ENCODE peak calls at places on chromosomes 2 and 18, in six cellular contexts. L is heart right ventricle; H is SK-N-SH; M is CD8-positive, alpha-beta memory T cell; D is CD4-positive, CD25-positive, alpha-beta regulatory T cell; J is upper lobe of right lung. T is an unnamed sample. For H3K9me3, the result is how much of the 10 kb centered on the place peaks cover.

GRCh38 chr2:11336189-11336588 is 8.2 kb downstream of the ROCK2 start:
- DNase-seq in L (no peak), H (no peak), M (no peak), D (no peak), J (no peak), T (no peak)

GRCh38 chr2:113937501-113937900 is 47.6 kb downstream of the ACTR3 start:
- DNase-seq in L (no peak), H (no peak), M (no peak), D (no peak), J (no peak), T (no peak)

GRCh38 chr18:31424383-31424988 is 23.1 kb upstream of the DSG3 start:
- DNase-seq in L (no peak), H (peak), M (no peak), D (no peak), J (no peak), T (no peak)

GRCh38 chr2:1744446-1745170 is at the start of gene PXDN:
- DNase-seq in L (peak), H (peak), M (no peak), D (no peak), J (peak), T (no peak)

GRCh38 chr18:12328179-12328823 is 20.3 kb downstream of the TUBB6 start:
- DNase-seq in L (no peak), H (no peak), M (no peak), D (no peak), J (no peak), T (no peak)

GRCh38 chr2:10265328-10266132 is 37.2 kb upstream of the HPCAL1 start:
- DNase-seq in L (no peak), H (no peak), M (no peak), D (no peak), J (peak), T (no peak)

GRCh38 chr2:70391259-70391658 is 89.4 kb upstream of the FAM136A start:
- DNase-seq in L (no peak), H (no peak), M (no peak), D (no peak), J (no peak), T (no peak)

GRCh38 chr2:28287261-28287915 is 105.3 kb upstream of the FOSL2 start:
- DNase-seq in L (no peak), H (no peak), M (no peak), D (no peak), J (no peak), T (no peak)

GRCh38 chr2:157480182-157480961 is 36.5 kb upstream of the CYTIP start:
- DNase-seq in L (peak), H (no peak), M (no peak), D (no peak), J (peak), T (no peak)

GRCh38 chr2:240465268-240465764 is 29.9 kb downstream of the GPC1 start:
- DNase-seq in L (peak), H (no peak), M (no peak), D (no peak), J (no peak), T (no peak)

GRCh38 chr2:111678651-111679050 is 205.3 kb downstream of the ANAPC1 start:
- DNase-seq in L (no peak), H (no peak), M (no peak), D (no peak), J (no peak), T (no peak)

GRCh38 chr2:64808736-64809135 is 155.0 kb upstream of the SERTAD2 start:
- DNase-seq in L (no peak), H (no peak), M (no peak), D (no peak), J (no peak), T (no peak)

GRCh38 chr18:23587220-23587642 is 925 bp upstream of the NPC1 start:
- DNase-seq in L (no peak), H (no peak), M (no peak), D (no peak), J (no peak), T (no peak)

GRCh38 chr18:62672600-62672999 is 42.7 kb upstream of the PHLPP1 start:
- DNase-seq in L (no peak), H (no peak), M (no peak), D (no peak), J (no peak), T (no peak)

GRCh38 chr2:85277416-85278158 is 50.2 kb downstream of the TGOLN2 start:
- DNase-seq in L (peak), H (peak), M (no peak), D (no peak), J (no peak), T (no peak)

GRCh38 chr18:421236-422155 is 79.0 kb downstream of the COLEC12 start:
- DNase-seq in L (no peak), H (no peak), M (no peak), D (no peak), J (no peak), T (no peak)

GRCh38 chr2:219461669-219462068 is 27.0 kb downstream of the SPEG start:
- DNase-seq in L (no peak), H (no peak), M (no peak), D (no peak), J (no peak), T (no peak)

GRCh38 chr18:23878336-23878900 is 136.1 kb upstream of the TTC39C start:
- DNase-seq in L (no peak), H (no peak), M (no peak), D (no peak), J (no peak), T (no peak)

GRCh38 chr2:178287652-178288344 is 93.5 kb downstream of the OSBPL6 start:
- DNase-seq in L (no peak), H (no peak), M (no peak), D (no peak), J (no peak), T (no peak)

DNA sequence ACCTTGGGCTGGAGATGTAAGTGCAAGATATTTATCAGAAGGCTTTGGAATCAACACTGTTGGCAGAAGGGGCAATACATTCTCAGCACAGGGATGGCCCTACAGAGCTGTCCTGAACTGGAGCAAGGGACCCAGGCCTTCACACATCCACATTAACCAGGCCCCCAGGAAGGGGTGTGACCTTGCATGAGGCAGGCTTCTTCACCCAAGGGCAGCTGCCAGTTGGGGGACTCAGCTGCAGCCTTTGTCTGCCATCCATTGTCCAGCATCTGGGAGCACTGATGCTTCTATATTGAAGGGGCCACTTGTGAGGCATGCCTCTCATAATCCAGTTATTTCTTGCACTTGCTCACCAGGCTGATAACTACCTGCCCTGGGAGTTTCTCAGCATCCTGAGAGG is 38.3 kb downstream of the EDAR start:
- DNase-seq in L (no peak), H (no peak), M (no peak), D (no peak), J (no peak), T (no peak)
- H3K9me3 ChIP-seq in L (under half), H (under half), M (under half), D (under half), J (under half), T (under half)

DNA sequence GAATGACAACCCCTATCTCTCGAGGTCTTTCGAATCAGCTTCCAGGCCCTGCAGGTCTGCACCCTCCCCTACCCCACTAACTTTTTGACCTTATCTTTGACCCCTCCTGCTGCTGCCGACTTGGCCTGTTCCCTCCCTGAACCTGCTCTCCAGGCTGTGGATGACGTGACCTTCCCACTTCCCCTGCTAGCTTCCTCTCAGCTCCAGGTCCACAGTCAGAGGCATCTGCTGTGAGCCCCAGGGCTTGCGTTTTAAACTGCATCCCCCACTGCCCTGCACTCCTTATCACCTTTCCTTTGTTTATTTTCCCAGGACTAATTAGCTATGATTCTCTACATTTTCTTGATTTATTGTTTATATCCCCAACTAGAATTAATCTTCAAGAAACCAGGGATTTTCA is 71.2 kb upstream of the ALKAL2 start:
- DNase-seq in L (no peak), H (peak), M (no peak), D (no peak), J (no peak), T (no peak)
- H3K9me3 ChIP-seq in L (under half), H (under half), M (under half), D (under half), J (under half), T (under half)

DNA sequence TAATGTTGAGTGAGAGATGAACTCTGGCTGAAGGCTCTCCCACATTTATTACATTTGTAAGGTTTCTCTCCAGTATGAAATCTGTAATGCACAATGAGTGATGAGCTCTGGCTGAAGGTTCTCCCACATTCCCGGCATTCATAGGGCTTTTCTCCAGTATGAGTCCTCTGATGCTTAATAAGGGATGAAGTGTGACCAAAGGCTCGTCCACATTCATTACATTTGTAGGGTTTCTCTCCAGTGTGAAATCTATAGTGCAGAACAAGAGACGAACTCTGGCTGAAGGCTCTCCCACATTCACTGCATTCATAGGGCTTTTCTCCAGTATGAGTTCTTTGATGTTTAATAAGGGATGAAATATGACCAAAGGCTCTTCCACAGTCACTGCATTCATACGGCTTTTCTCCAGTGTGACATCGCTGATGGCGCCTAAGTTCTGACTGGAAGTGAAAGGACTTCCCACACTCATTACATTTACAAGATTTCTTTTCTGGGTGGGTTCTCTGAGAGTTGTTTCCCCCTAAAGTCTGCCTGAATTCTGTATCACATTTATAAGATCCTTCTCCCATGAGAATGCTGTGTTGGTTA is 10.2 kb downstream of the ZNF514 start:
- DNase-seq in L (no peak), H (no peak), M (no peak), D (no peak), J (no peak), T (no peak)
- H3K9me3 ChIP-seq in L (half or more), H (under half), M (half or more), D (half or more), J (half or more), T (under half)

GRCh38 chr2:107627164-107627563 is 199.5 kb upstream of the RGPD4 start:
- DNase-seq in L (no peak), H (no peak), M (no peak), D (no peak), J (no peak), T (no peak)
- H3K9me3 ChIP-seq in L (under half), H (under half), M (under half), D (under half), J (under half), T (under half)

GRCh38 chr2:14355102-14355501 is 277.4 kb upstream of the LRATD1 start:
- DNase-seq in L (no peak), H (no peak), M (no peak), D (no peak), J (no peak), T (no peak)
- H3K9me3 ChIP-seq in L (under half), H (under half), M (under half), D (under half), J (under half), T (under half)

GRCh38 chr2:4420032-4420431 is 716.7 kb downstream of the DCDC2C start:
- DNase-seq in L (no peak), H (no peak), M (no peak), D (no peak), J (no peak), T (no peak)
- H3K9me3 ChIP-seq in L (under half), H (under half), M (under half), D (under half), J (under half), T (under half)

GRCh38 chr2:170917957-170918356 is 11.1 kb upstream of the GORASP2 start:
- DNase-seq in L (no peak), H (no peak), M (no peak), D (no peak), J (no peak), T (no peak)
- H3K9me3 ChIP-seq in L (half or more), H (under half), M (under half), D (under half), J (under half), T (under half)

DNA sequence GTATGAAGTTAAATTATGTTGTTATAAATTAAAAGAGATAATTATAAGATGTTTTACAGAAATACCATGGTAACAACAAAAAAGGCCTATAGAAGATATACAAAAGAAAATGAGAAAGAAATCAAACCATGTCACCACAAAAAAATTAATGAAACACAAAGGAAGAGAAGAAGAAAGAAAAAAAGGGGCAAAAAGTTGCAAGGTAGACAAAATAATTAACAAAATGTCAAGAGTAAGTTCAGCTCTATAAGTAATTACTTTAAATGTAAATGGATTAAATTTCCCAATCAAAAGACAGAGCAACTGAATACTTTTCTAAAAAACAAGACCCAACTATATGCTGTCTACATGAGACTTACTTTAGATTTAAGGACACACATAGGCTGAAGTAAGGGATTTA is 378.4 kb upstream of the FSHR start:
- DNase-seq in L (no peak), H (no peak), M (no peak), D (no peak), J (no peak), T (no peak)
- H3K9me3 ChIP-seq in L (half or more), H (under half), M (under half), D (under half), J (under half), T (under half)

DNA sequence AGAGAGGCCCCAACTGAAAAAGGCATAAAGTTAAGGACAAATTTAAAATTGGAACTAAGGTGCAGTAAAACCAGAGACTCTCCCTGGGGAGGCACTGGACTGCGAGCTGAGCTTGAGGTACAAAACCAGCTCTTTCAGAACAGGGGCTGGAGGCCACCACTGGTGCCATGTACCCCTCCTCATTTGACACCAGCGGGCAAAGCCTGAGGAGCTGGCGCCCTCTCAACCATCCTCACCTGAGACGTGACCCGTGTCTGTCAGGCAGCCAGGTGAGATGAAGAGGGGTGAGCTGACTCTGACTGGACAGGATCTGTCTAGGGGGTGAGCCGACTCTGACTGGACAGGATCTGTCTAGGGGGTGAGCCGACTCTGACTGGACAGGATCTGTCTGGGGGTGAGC is 68.5 kb downstream of the TMEM18 start:
- DNase-seq in L (no peak), H (no peak), M (no peak), D (no peak), J (no peak), T (no peak)
- H3K9me3 ChIP-seq in L (under half), H (under half), M (under half), D (under half), J (under half), T (under half)

DNA sequence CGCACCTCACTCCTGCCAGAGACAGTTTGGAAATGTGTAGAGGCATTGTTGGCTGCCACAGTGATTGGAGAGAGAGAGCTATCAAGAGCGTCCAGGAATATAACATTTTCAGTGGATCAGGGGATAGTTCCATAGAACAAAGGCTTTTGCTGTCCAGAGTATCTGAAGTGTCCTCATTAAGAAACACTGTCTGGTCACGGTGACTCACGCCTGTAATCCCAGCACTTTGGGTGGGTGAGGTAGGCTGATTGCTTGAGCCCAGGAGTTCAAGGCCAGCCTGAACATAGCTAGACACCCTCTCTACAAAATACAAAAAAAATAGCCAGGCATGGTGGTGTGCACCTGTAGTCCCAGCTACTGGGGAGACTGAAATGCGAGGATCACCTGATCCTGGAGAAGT is 231.1 kb downstream of the MBD5 start:
- DNase-seq in L (no peak), H (no peak), M (no peak), D (no peak), J (no peak), T (no peak)
- H3K9me3 ChIP-seq in L (under half), H (under half), M (under half), D (under half), J (under half), T (under half)